ENCODE peak calls at places on chromosomes 7 and 10, in six cellular contexts. One of them, this sample, is unnamed.

GRCh38 chr10:60803433-60803832 is 25.2 kb downstream of the CDK1 start:
- DNase-seq in HL-60: peak
- DNase-seq in esophagus squamous epithelium: no peak
- DNase-seq in PC-9: no peak
- DNase-seq in cardiac muscle cell: no peak
- DNase-seq in left ventricle myocardium inferior: no peak
- DNase-seq in this sample: no peak

GRCh38 chr7:138701312-138701923 is at the start of gene SVOPL:
- DNase-seq in HL-60: no peak
- DNase-seq in esophagus squamous epithelium: no peak
- DNase-seq in PC-9: no peak
- DNase-seq in cardiac muscle cell: no peak
- DNase-seq in left ventricle myocardium inferior: no peak
- DNase-seq in this sample: no peak

GRCh38 chr10:46240684-46241565 is 45.9 kb upstream of the ANTXRL start:
- DNase-seq in HL-60: no peak
- DNase-seq in esophagus squamous epithelium: no peak
- DNase-seq in PC-9: no peak
- DNase-seq in cardiac muscle cell: no peak
- DNase-seq in left ventricle myocardium inferior: no peak
- DNase-seq in this sample: no peak

GRCh38 chr7:52254396-52255025 is 780.9 kb upstream of the POM121L12 start:
- DNase-seq in HL-60: no peak
- DNase-seq in esophagus squamous epithelium: no peak
- DNase-seq in PC-9: no peak
- DNase-seq in cardiac muscle cell: no peak
- DNase-seq in left ventricle myocardium inferior: no peak
- DNase-seq in this sample: no peak

GRCh38 chr7:93551063-93551895 is 23.2 kb downstream of the CALCR start:
- DNase-seq in HL-60: no peak
- DNase-seq in esophagus squamous epithelium: no peak
- DNase-seq in PC-9: no peak
- DNase-seq in cardiac muscle cell: peak
- DNase-seq in left ventricle myocardium inferior: no peak
- DNase-seq in this sample: no peak

GRCh38 chr10:91953600-91954140 is 30.1 kb downstream of the BTAF1 start:
- DNase-seq in HL-60: no peak
- DNase-seq in esophagus squamous epithelium: no peak
- DNase-seq in PC-9: no peak
- DNase-seq in cardiac muscle cell: no peak
- DNase-seq in left ventricle myocardium inferior: no peak
- DNase-seq in this sample: no peak

GRCh38 chr10:50244201-50244600 is 7.1 kb downstream of the ASAH2 start:
- DNase-seq in HL-60: no peak
- DNase-seq in esophagus squamous epithelium: no peak
- DNase-seq in PC-9: peak
- DNase-seq in cardiac muscle cell: no peak
- DNase-seq in left ventricle myocardium inferior: no peak
- DNase-seq in this sample: no peak

GRCh38 chr7:24741691-24742639 is 15.3 kb downstream of the GSDME start:
- DNase-seq in HL-60: no peak
- DNase-seq in esophagus squamous epithelium: no peak
- DNase-seq in PC-9: no peak
- DNase-seq in cardiac muscle cell: no peak
- DNase-seq in left ventricle myocardium inferior: no peak
- DNase-seq in this sample: no peak

GRCh38 chr10:79379512-79380124 is 32.3 kb downstream of the PPIF start:
- DNase-seq in HL-60: no peak
- DNase-seq in esophagus squamous epithelium: no peak
- DNase-seq in PC-9: no peak
- DNase-seq in cardiac muscle cell: peak
- DNase-seq in left ventricle myocardium inferior: no peak
- DNase-seq in this sample: no peak

GRCh38 chr10:79101560-79101971 is 32.8 kb downstream of the ZMIZ1 start:
- DNase-seq in HL-60: no peak
- DNase-seq in esophagus squamous epithelium: no peak
- DNase-seq in PC-9: no peak
- DNase-seq in cardiac muscle cell: no peak
- DNase-seq in left ventricle myocardium inferior: no peak
- DNase-seq in this sample: no peak

GRCh38 chr10:110686037-110686436 is 41.9 kb downstream of the RBM20 start:
- DNase-seq in HL-60: no peak
- DNase-seq in esophagus squamous epithelium: no peak
- DNase-seq in PC-9: no peak
- DNase-seq in cardiac muscle cell: no peak
- DNase-seq in left ventricle myocardium inferior: no peak
- DNase-seq in this sample: no peak

GRCh38 chr10:110275140-110275729 is 29.5 kb downstream of the SMNDC1 start:
- DNase-seq in HL-60: peak
- DNase-seq in esophagus squamous epithelium: no peak
- DNase-seq in PC-9: no peak
- DNase-seq in cardiac muscle cell: no peak
- DNase-seq in left ventricle myocardium inferior: no peak
- DNase-seq in this sample: no peak

GRCh38 chr7:46229409-46229808 is 308.3 kb upstream of the IGFBP3 start:
- DNase-seq in HL-60: no peak
- DNase-seq in esophagus squamous epithelium: no peak
- DNase-seq in PC-9: peak
- DNase-seq in cardiac muscle cell: no peak
- DNase-seq in left ventricle myocardium inferior: no peak
- DNase-seq in this sample: no peak

GRCh38 chr7:29091722-29092121 is 54.6 kb downstream of the CPVL start:
- DNase-seq in HL-60: no peak
- DNase-seq in esophagus squamous epithelium: no peak
- DNase-seq in PC-9: no peak
- DNase-seq in cardiac muscle cell: no peak
- DNase-seq in left ventricle myocardium inferior: no peak
- DNase-seq in this sample: no peak

GRCh38 chr7:26549281-26549943 is 257.8 kb downstream of the SNX10 start:
- DNase-seq in HL-60: peak
- DNase-seq in esophagus squamous epithelium: no peak
- DNase-seq in PC-9: peak
- DNase-seq in cardiac muscle cell: no peak
- DNase-seq in left ventricle myocardium inferior: no peak
- DNase-seq in this sample: no peak

GRCh38 chr7:102317231-102318059 is 30.8 kb downstream of the SH2B2 start:
- DNase-seq in HL-60: no peak
- DNase-seq in esophagus squamous epithelium: no peak
- DNase-seq in PC-9: no peak
- DNase-seq in cardiac muscle cell: no peak
- DNase-seq in left ventricle myocardium inferior: no peak
- DNase-seq in this sample: no peak

GRCh38 chr10:124740374-124741280 is 3.6 kb downstream of the FAM53B start:
- DNase-seq in HL-60: peak
- DNase-seq in esophagus squamous epithelium: no peak
- DNase-seq in PC-9: no peak
- DNase-seq in cardiac muscle cell: no peak
- DNase-seq in left ventricle myocardium inferior: peak
- DNase-seq in this sample: peak

GRCh38 chr7:25098096-25099046 is 26.7 kb downstream of the CYCS start:
- DNase-seq in HL-60: peak
- DNase-seq in esophagus squamous epithelium: no peak
- DNase-seq in PC-9: peak
- DNase-seq in cardiac muscle cell: peak
- DNase-seq in left ventricle myocardium inferior: no peak
- DNase-seq in this sample: peak

GRCh38 chr7:35630573-35630972 is 64.4 kb downstream of the HERPUD2 start:
- DNase-seq in HL-60: no peak
- DNase-seq in esophagus squamous epithelium: no peak
- DNase-seq in PC-9: no peak
- DNase-seq in cardiac muscle cell: no peak
- DNase-seq in left ventricle myocardium inferior: no peak
- DNase-seq in this sample: no peak

GRCh38 chr7:5231811-5232484 is 41.9 kb downstream of the WIPI2 start:
- DNase-seq in HL-60: peak
- DNase-seq in esophagus squamous epithelium: no peak
- DNase-seq in PC-9: no peak
- DNase-seq in cardiac muscle cell: peak
- DNase-seq in left ventricle myocardium inferior: no peak
- DNase-seq in this sample: no peak

GRCh38 chr10:77926566-77927342 is at the start of gene DLG5:
- DNase-seq in HL-60: peak
- DNase-seq in esophagus squamous epithelium: no peak
- DNase-seq in PC-9: no peak
- DNase-seq in cardiac muscle cell: peak
- DNase-seq in left ventricle myocardium inferior: peak
- DNase-seq in this sample: peak

GRCh38 chr10:34526758-34527730 is 288.1 kb downstream of the PARD3 start:
- DNase-seq in HL-60: no peak
- DNase-seq in esophagus squamous epithelium: no peak
- DNase-seq in PC-9: peak
- DNase-seq in cardiac muscle cell: no peak
- DNase-seq in left ventricle myocardium inferior: no peak
- DNase-seq in this sample: no peak

GRCh38 chr7:47901542-47901941 is 46.7 kb downstream of the PKD1L1 start:
- DNase-seq in HL-60: no peak
- DNase-seq in esophagus squamous epithelium: no peak
- DNase-seq in PC-9: peak
- DNase-seq in cardiac muscle cell: no peak
- DNase-seq in left ventricle myocardium inferior: no peak
- DNase-seq in this sample: no peak

GRCh38 chr7:149664176-149664575 is 109.2 kb downstream of the ZNF467 start:
- DNase-seq in HL-60: no peak
- DNase-seq in esophagus squamous epithelium: no peak
- DNase-seq in PC-9: no peak
- DNase-seq in cardiac muscle cell: no peak
- DNase-seq in left ventricle myocardium inferior: no peak
- DNase-seq in this sample: peak

GRCh38 chr10:35594115-35594849 is 10.9 kb upstream of the GJD4 start:
- DNase-seq in HL-60: no peak
- DNase-seq in esophagus squamous epithelium: no peak
- DNase-seq in PC-9: no peak
- DNase-seq in cardiac muscle cell: no peak
- DNase-seq in left ventricle myocardium inferior: no peak
- DNase-seq in this sample: no peak

GRCh38 chr10:121591186-121591585 is 7.1 kb downstream of the FGFR2 start:
- DNase-seq in HL-60: no peak
- DNase-seq in esophagus squamous epithelium: no peak
- DNase-seq in PC-9: no peak
- DNase-seq in cardiac muscle cell: no peak
- DNase-seq in left ventricle myocardium inferior: no peak
- DNase-seq in this sample: peak

GRCh38 chr10:121589553-121589952 is 8.7 kb downstream of the FGFR2 start:
- DNase-seq in HL-60: no peak
- DNase-seq in esophagus squamous epithelium: no peak
- DNase-seq in PC-9: no peak
- DNase-seq in cardiac muscle cell: no peak
- DNase-seq in left ventricle myocardium inferior: no peak
- DNase-seq in this sample: no peak

GRCh38 chr10:121593267-121593666 is 5.0 kb downstream of the FGFR2 start:
- DNase-seq in HL-60: no peak
- DNase-seq in esophagus squamous epithelium: no peak
- DNase-seq in PC-9: no peak
- DNase-seq in cardiac muscle cell: no peak
- DNase-seq in left ventricle myocardium inferior: no peak
- DNase-seq in this sample: no peak

GRCh38 chr10:121592155-121592890 is 5.9 kb downstream of the FGFR2 start:
- DNase-seq in HL-60: no peak
- DNase-seq in esophagus squamous epithelium: no peak
- DNase-seq in PC-9: no peak
- DNase-seq in cardiac muscle cell: no peak
- DNase-seq in left ventricle myocardium inferior: no peak
- DNase-seq in this sample: no peak

GRCh38 chr10:121590772-121591171 is 7.5 kb downstream of the FGFR2 start:
- DNase-seq in HL-60: no peak
- DNase-seq in esophagus squamous epithelium: no peak
- DNase-seq in PC-9: no peak
- DNase-seq in cardiac muscle cell: no peak
- DNase-seq in left ventricle myocardium inferior: no peak
- DNase-seq in this sample: no peak
- H3K27ac ChIP-seq in HL-60: no peak
- H3K27ac ChIP-seq in esophagus squamous epithelium: no peak
- H3K27ac ChIP-seq in PC-9: no peak
- H3K27ac ChIP-seq in cardiac muscle cell: no peak
- H3K27ac ChIP-seq in left ventricle myocardium inferior: no peak
- H3K27ac ChIP-seq in this sample: peak

GRCh38 chr7:22853674-22854157 is 31.1 kb upstream of the TOMM7 start:
- DNase-seq in HL-60: peak
- DNase-seq in esophagus squamous epithelium: no peak
- DNase-seq in PC-9: no peak
- DNase-seq in cardiac muscle cell: peak
- DNase-seq in left ventricle myocardium inferior: no peak
- DNase-seq in this sample: no peak
- TF ChIP-seq CTCF in HL-60: peak
- TF ChIP-seq CTCF in esophagus squamous epithelium: no peak
- TF ChIP-seq CTCF in PC-9: no peak
- TF ChIP-seq CTCF in cardiac muscle cell: no peak
- TF ChIP-seq CTCF in left ventricle myocardium inferior: no peak
- TF ChIP-seq CTCF in this sample: no peak

GRCh38 chr10:43353495-43354324 is 17.7 kb upstream of the FXYD4 start:
- DNase-seq in HL-60: no peak
- DNase-seq in esophagus squamous epithelium: no peak
- DNase-seq in PC-9: peak
- DNase-seq in cardiac muscle cell: no peak
- DNase-seq in left ventricle myocardium inferior: no peak
- DNase-seq in this sample: no peak
- H3K27ac ChIP-seq in HL-60: no peak
- H3K27ac ChIP-seq in esophagus squamous epithelium: no peak
- H3K27ac ChIP-seq in PC-9: peak
- H3K27ac ChIP-seq in cardiac muscle cell: no peak
- H3K27ac ChIP-seq in left ventricle myocardium inferior: no peak
- H3K27ac ChIP-seq in this sample: peak

DNA sequence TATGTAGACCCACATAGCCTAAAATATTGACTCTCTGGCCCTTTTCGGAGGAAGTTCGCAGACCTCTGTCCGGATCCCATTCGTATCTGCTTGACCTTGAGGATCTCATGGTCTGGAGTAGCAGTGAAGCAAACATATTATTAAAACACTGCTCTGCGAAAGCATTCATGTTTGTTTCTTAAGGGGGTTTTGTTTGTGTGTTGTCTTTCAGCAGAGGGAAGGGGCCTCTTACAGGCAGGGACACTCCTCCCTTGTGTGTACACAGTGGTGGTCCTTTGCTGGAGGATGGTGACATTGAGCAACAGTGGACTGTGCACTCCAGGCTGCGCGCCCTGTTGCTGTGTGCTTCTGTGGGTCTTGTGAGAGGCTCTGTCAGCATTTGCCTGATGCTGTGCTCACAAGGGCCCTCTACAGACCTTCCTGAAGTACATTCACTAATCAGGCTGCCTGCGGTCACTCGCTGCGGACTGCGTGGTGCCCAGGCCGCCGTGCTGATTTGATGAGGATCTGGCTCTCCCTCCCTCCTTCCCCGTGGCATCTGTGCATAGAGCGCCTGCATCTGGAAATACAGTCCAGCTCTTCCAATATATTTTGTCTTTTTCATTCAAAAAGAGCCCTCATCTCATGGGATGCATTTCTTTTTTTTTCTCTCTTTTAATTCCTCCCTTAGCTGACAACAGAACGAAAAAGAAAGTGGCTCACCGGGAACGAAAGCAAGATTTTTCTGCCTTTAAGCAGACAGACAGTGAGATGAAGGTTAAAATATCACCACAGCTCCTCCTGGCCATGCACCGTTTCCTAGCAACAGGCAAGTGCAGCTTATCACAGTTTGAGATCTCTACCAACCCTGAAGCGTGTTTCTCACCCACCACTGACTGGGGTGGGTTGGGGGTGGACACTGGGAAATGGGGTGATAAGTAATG is 135.8 kb downstream of the CNNM2 start:
- DNase-seq in HL-60: peak
- DNase-seq in esophagus squamous epithelium: no peak
- DNase-seq in PC-9: no peak
- DNase-seq in cardiac muscle cell: peak
- DNase-seq in left ventricle myocardium inferior: peak
- DNase-seq in this sample: peak
- TF ChIP-seq CTCF in HL-60: peak
- TF ChIP-seq CTCF in esophagus squamous epithelium: no peak
- TF ChIP-seq CTCF in PC-9: no peak
- TF ChIP-seq CTCF in cardiac muscle cell: peak
- TF ChIP-seq CTCF in left ventricle myocardium inferior: peak
- TF ChIP-seq CTCF in this sample: peak

This sample was measured in dorsolateral prefrontal cortex.